ENCODE peak calls at places on chromosomes 5 and 9, in six cellular contexts. O, K, X, U, P and F are unnamed samples.

GRCh38 chr9:36074870-36075532 is 38.3 kb downstream of the RECK start:
- DNase-seq in U (no peak), P (no peak), O (peak), X (peak), K (peak), F (no peak)

GRCh38 chr9:130565792-130566191 is 13.6 kb upstream of the FUBP3 start:
- DNase-seq in P (no peak), X (peak), U (no peak), O (no peak), K (no peak), F (no peak)

GRCh38 chr9:36399980-36400331 is at the start of gene RNF38:
- DNase-seq in U (no peak), P (no peak), X (no peak), K (no peak), O (no peak), F (no peak)

GRCh38 chr5:112419596-112420110 is 576 bp upstream of the EPB41L4A start:
- DNase-seq in P (no peak), K (peak), X (peak), O (no peak), U (no peak), F (peak)

GRCh38 chr5:133788121-133788520 is 175.8 kb upstream of the FSTL4 start:
- DNase-seq in U (no peak), K (no peak), O (no peak), X (no peak), P (no peak), F (no peak)

GRCh38 chr5:110900829-110901228 is 162.0 kb downstream of the SLC25A46 start:
- DNase-seq in X (peak), P (no peak), U (no peak), O (no peak), K (peak), F (no peak)

GRCh38 chr9:133708123-133708769 is 29.9 kb downstream of the SARDH start:
- DNase-seq in X (no peak), U (no peak), O (no peak), K (no peak), P (no peak), F (no peak)

GRCh38 chr5:140235776-140236558 is 61.0 kb downstream of the CYSTM1 start:
- DNase-seq in U (no peak), K (no peak), P (no peak), O (no peak), X (no peak), F (no peak)

GRCh38 chr9:123689701-123690428 is 240.1 kb downstream of the DENND1A start:
- DNase-seq in X (no peak), O (no peak), K (no peak), P (no peak), U (no peak), F (no peak)

GRCh38 chr5:28750236-28750635 is 1711.8 kb upstream of the CDH9 start:
- DNase-seq in X (peak), U (no peak), K (no peak), P (no peak), O (no peak), F (no peak)

GRCh38 chr5:167939686-167940085 is 351.8 kb upstream of the WWC1 start:
- DNase-seq in X (peak), K (no peak), O (no peak), P (no peak), U (no peak), F (no peak)

GRCh38 chr9:73030370-73031039 is 77.7 kb upstream of the ALDH1A1 start:
- DNase-seq in X (no peak), P (no peak), O (no peak), U (no peak), K (no peak), F (no peak)

GRCh38 chr5:37696190-37697021 is 143.4 kb downstream of the GDNF start:
- DNase-seq in U (no peak), O (no peak), P (no peak), X (peak), K (peak), F (no peak)